ENCODE peak calls at places on chromosomes 5 and 9, in eight cellular contexts. V is neural crest cell, N is astrocyte of the spinal cord, P is Ammon's horn, Z is RCC 7860, U is AG10803, F is fibroblast of pulmonary artery, S is glutamatergic neuron. C is an unnamed sample.

GRCh38 chr5:110323832-110324231 is 402.6 kb downstream of the TMEM232 start:
- DNase-seq in V (no peak), N (no peak), P (no peak), Z (no peak), U (no peak), F (no peak), S (no peak), C (no peak)

GRCh38 chr5:177537389-177538361 is 16.7 kb downstream of the FAM193B start:
- DNase-seq in V (no peak), N (peak), P (no peak), Z (peak), U (peak), F (peak), S (no peak), C (peak)

GRCh38 chr9:132166599-132166998 is 4.7 kb downstream of the NTNG2 start:
- DNase-seq in V (no peak), N (no peak), P (no peak), Z (no peak), U (no peak), F (no peak), S (no peak), C (no peak)

GRCh38 chr5:180596115-180596667 is 4.9 kb upstream of the SCGB3A1 start:
- DNase-seq in V (no peak), N (no peak), P (no peak), Z (no peak), U (no peak), F (no peak), S (no peak), C (peak)

GRCh38 chr5:131521252-131521651 is 113.8 kb downstream of the RAPGEF6 start:
- DNase-seq in V (no peak), N (peak), P (no peak), Z (peak), U (peak), F (no peak), S (no peak), C (no peak)

GRCh38 chr9:9100070-9100469 is 1300.5 kb upstream of the DMAC1 start:
- DNase-seq in V (no peak), N (no peak), P (peak), Z (no peak), U (no peak), F (no peak), S (no peak), C (peak)

GRCh38 chr9:107674252-107674936 is 184.8 kb upstream of the KLF4 start:
- DNase-seq in V (no peak), N (no peak), P (no peak), Z (no peak), U (no peak), F (no peak), S (no peak), C (no peak)

GRCh38 chr9:92631452-92632211 is 38.3 kb downstream of the IPPK start:
- DNase-seq in V (no peak), N (peak), P (no peak), Z (no peak), U (no peak), F (no peak), S (no peak), C (no peak)

GRCh38 chr5:8060235-8061139 is 191.5 kb downstream of the MTRR start:
- DNase-seq in V (peak), N (no peak), P (peak), Z (no peak), U (no peak), F (no peak), S (peak), C (no peak)

GRCh38 chr9:81002242-81002641 is 687.1 kb downstream of the TLE1 start:
- DNase-seq in V (no peak), N (peak), P (no peak), Z (peak), U (no peak), F (no peak), S (no peak), C (no peak)

GRCh38 chr9:129823163-129823933 is 588 bp downstream of the TOR1A start:
- DNase-seq in V (peak), N (peak), P (no peak), Z (peak), U (peak), F (peak), S (no peak), C (no peak)

GRCh38 chr9:120715331-120715924 is 1.2 kb upstream of the MEGF9 start:
- DNase-seq in V (peak), N (peak), P (peak), Z (peak), U (peak), F (peak), S (peak), C (peak)

GRCh38 chr5:95861858-95862561 is 39.5 kb upstream of the GLRX start:
- DNase-seq in V (no peak), N (peak), P (no peak), Z (peak), U (peak), F (peak), S (no peak), C (no peak)

GRCh38 chr5:102713682-102714231 is 41.3 kb upstream of the PAM start:
- DNase-seq in V (no peak), N (no peak), P (peak), Z (peak), U (peak), F (peak), S (no peak), C (no peak)

GRCh38 chr5:1791176-1791575 is 8.5 kb downstream of the MRPL36 start:
- DNase-seq in V (no peak), N (no peak), P (no peak), Z (no peak), U (no peak), F (no peak), S (no peak), C (no peak)

GRCh38 chr9:112447283-112447761 is 39.3 kb upstream of the KIAA1958 start:
- DNase-seq in V (no peak), N (no peak), P (no peak), Z (no peak), U (peak), F (peak), S (no peak), C (no peak)

GRCh38 chr5:68798877-68799276 is 294.9 kb upstream of the SLC30A5 start:
- DNase-seq in V (no peak), N (no peak), P (no peak), Z (no peak), U (peak), F (no peak), S (no peak), C (no peak)

GRCh38 chr5:80140496-80140895 is 105.3 kb downstream of the THBS4 start:
- DNase-seq in V (no peak), N (no peak), P (no peak), Z (no peak), U (no peak), F (no peak), S (no peak), C (no peak)

GRCh38 chr5:17157916-17158529 is 59.4 kb upstream of the BASP1 start:
- DNase-seq in V (no peak), N (peak), P (peak), Z (peak), U (peak), F (peak), S (no peak), C (no peak)

GRCh38 chr5:131382407-131383395 is 118.8 kb downstream of the CDC42SE2 start:
- DNase-seq in V (no peak), N (peak), P (peak), Z (peak), U (peak), F (peak), S (no peak), C (no peak)

GRCh38 chr5:6448622-6449464 is at the start of gene UBE2QL1:
- DNase-seq in V (peak), N (peak), P (no peak), Z (no peak), U (no peak), F (no peak), S (peak), C (no peak)

GRCh38 chr5:95670568-95670967 is 12.2 kb downstream of the SPATA9 start:
- DNase-seq in V (no peak), N (peak), P (no peak), Z (no peak), U (peak), F (peak), S (no peak), C (no peak)

GRCh38 chr5:142286111-142286510 is 38.7 kb downstream of the SPRY4 start:
- DNase-seq in V (no peak), N (no peak), P (no peak), Z (no peak), U (no peak), F (no peak), S (no peak), C (no peak)

C was measured in dorsolateral prefrontal cortex.